ENCODE peak calls at places on chromosomes 16 and 17, in four cellular contexts. I, E, V and W are unnamed samples.

GRCh38 chr16:78416400-78416799 is 316.9 kb downstream of the WWOX start:
- DNase-seq in I (no peak), E (no peak), V (no peak), W (no peak)

GRCh38 chr17:30263552-30264333 is 28.0 kb downstream of the BLMH start:
- DNase-seq in I (no peak), E (no peak), V (peak; percentile 9), W (no peak)

GRCh38 chr16:25340973-25341372 is 83.3 kb upstream of the ZKSCAN2 start:
- DNase-seq in I (no peak), E (no peak), V (no peak), W (no peak)

GRCh38 chr16:67535201-67535600 is 6.6 kb downstream of the RIPOR1 start:
- DNase-seq in I (no peak), E (no peak), V (no peak), W (no peak)

GRCh38 chr16:85820604-85821372 is 21.3 kb downstream of the COX4I1 start:
- DNase-seq in I (no peak), E (no peak), V (no peak), W (no peak)

GRCh38 chr16:78659216-78659615 is 559.8 kb downstream of the WWOX start:
- DNase-seq in I (no peak), E (no peak), V (no peak), W (no peak)

GRCh38 chr16:11824362-11824761 is 27.0 kb downstream of the RSL1D1 start:
- DNase-seq in I (no peak), E (no peak), V (peak; percentile 21), W (no peak)

GRCh38 chr17:28549274-28550132 is 2.9 kb downstream of the UNC119 start:
- DNase-seq in I (no peak), E (no peak), V (no peak), W (no peak)

GRCh38 chr16:89471225-89471624 is 19.1 kb downstream of the ANKRD11 start:
- DNase-seq in I (no peak), E (no peak), V (no peak), W (no peak)

GRCh38 chr17:76529643-76530488 is 7.6 kb downstream of the CYGB start:
- DNase-seq in I (no peak), E (no peak), V (no peak), W (no peak)

GRCh38 chr16:68074850-68075249 is 10.3 kb upstream of the NFATC3 start:
- DNase-seq in I (no peak), E (no peak), V (no peak), W (no peak)

GRCh38 chr17:43710101-43710500 is 48.4 kb upstream of the MEOX1 start:
- DNase-seq in I (no peak), E (no peak), V (no peak), W (no peak)

GRCh38 chr17:16353702-16354174 is 469 bp upstream of the CENPV start:
- DNase-seq in I (no peak), E (peak; percentile 23), V (no peak), W (no peak)

GRCh38 chr16:15518412-15519351 is 84.3 kb downstream of the BMERB1 start:
- DNase-seq in I (no peak), E (no peak), V (peak; percentile 88), W (no peak)

GRCh38 chr17:68599873-68600122 is 1.4 kb downstream of the FAM20A start:
- DNase-seq in I (no peak), E (no peak), V (no peak), W (no peak)

GRCh38 chr17:55037828-55038227 is 69.3 kb downstream of the STXBP4 start:
- DNase-seq in I (no peak), E (no peak), V (no peak), W (no peak)

GRCh38 chr17:64291268-64291851 is 28.3 kb upstream of the TEX2 start:
- DNase-seq in I (no peak), E (no peak), V (peak; percentile 52), W (no peak)

GRCh38 chr17:41592601-41593305 is 6.1 kb upstream of the KRT14 start:
- DNase-seq in I (no peak), E (no peak), V (no peak), W (no peak)

GRCh38 chr17:43418441-43419374 is 19.9 kb downstream of the ARL4D start:
- DNase-seq in I (no peak), E (no peak), V (peak; percentile 88), W (no peak)

GRCh38 chr17:75769536-75769935 is 4.5 kb upstream of the GALK1 start:
- DNase-seq in I (no peak), E (no peak), V (no peak), W (no peak)

GRCh38 chr17:45888392-45888791 is 6.0 kb upstream of the MAPT start:
- DNase-seq in I (no peak), E (no peak), V (no peak), W (no peak)

GRCh38 chr16:720507-720989 is 398 bp upstream of the ANTKMT start:
- DNase-seq in I (no peak), E (no peak), V (peak; percentile 84), W (peak; percentile 66)

GRCh38 chr17:72890711-72891110 is 201.8 kb downstream of the SLC39A11 start:
- DNase-seq in I (no peak), E (no peak), V (peak; percentile 25), W (no peak)

GRCh38 chr17:29589524-29590260 is at the start of gene GIT1:
- DNase-seq in I (peak; percentile 75), E (no peak), V (peak; percentile 85), W (no peak)

GRCh38 chr16:2769675-2770056 is 7.4 kb downstream of the ELOB start:
- DNase-seq in I (no peak), E (no peak), V (peak; percentile 41), W (no peak)

GRCh38 chr17:68431661-68432071 is 25.6 kb downstream of the WIPI1 start:
- DNase-seq in I (no peak), E (no peak), V (peak; percentile 50), W (no peak)

GRCh38 chr16:78310196-78310595 is 210.7 kb downstream of the WWOX start:
- DNase-seq in I (no peak), E (no peak), V (no peak), W (no peak)

GRCh38 chr17:44223574-44224046 is 4.1 kb upstream of the UBTF start:
- DNase-seq in I (no peak), E (no peak), V (no peak), W (no peak)

GRCh38 chr16:86664518-86665318 is 86.4 kb downstream of the FOXL1 start:
- DNase-seq in I (no peak), E (peak; percentile 32), V (peak; percentile 95), W (no peak)

GRCh38 chr16:1354815-1355214 is 3.1 kb downstream of the GNPTG start:
- DNase-seq in I (no peak), E (no peak), V (no peak), W (no peak)

GRCh38 chr16:88773812-88774291 is 11.2 kb downstream of the PIEZO1 start:
- DNase-seq in I (no peak), E (no peak), V (no peak), W (no peak)

GRCh38 chr17:82283208-82283749 is 9.8 kb upstream of the CSNK1D start:
- DNase-seq in I (no peak), E (no peak), V (peak; percentile 69), W (no peak)

GRCh38 chr16:21339927-21340326 is 61.8 kb upstream of the CRYM start:
- DNase-seq in I (no peak), E (no peak), V (peak; percentile 7), W (no peak)

GRCh38 chr16:85527767-85528297 is 85.3 kb upstream of the GSE1 start:
- DNase-seq in I (no peak), E (no peak), V (no peak), W (no peak)

GRCh38 chr16:82580293-82580900 is 46.4 kb upstream of the CDH13 start:
- DNase-seq in I (no peak), E (no peak), V (peak; percentile 10), W (no peak)